ENCODE peak calls at places on chromosomes 4 and X, in eight cellular contexts. F is GM04503; J is GM23248; I is activated T-helper 1 cell treated with anti-CD3 and anti-CD28 coated beads, Interleukin-2, amount 50 U/mL, for 16 hours; U is caudate nucleus; K is naive thymus-derived CD4-positive, alpha-beta T cell; S is foreskin fibroblast; B is fibroblast of mammary gland. C is an unnamed sample.

GRCh38 chrX:153696100-153696499 is 8.4 kb downstream of the SLC6A8 start:
- DNase-seq in B (no peak), U (no peak), J (no peak), F (no peak), S (no peak), K (no peak), I (no peak), C (no peak)

GRCh38 chr4:164926301-164926700 is 49.3 kb downstream of the APELA start:
- DNase-seq in I (no peak), B (peak), J (peak), U (no peak), K (no peak), F (peak), S (peak), C (no peak)

GRCh38 chr4:77104405-77105292 is 28.9 kb upstream of the CCNI start:
- DNase-seq in B (peak), F (no peak), U (peak), J (peak), S (peak), I (no peak), K (no peak), C (peak)

GRCh38 chrX:38970845-38971244 is 169.6 kb downstream of the MID1IP1 start:
- DNase-seq in F (no peak), U (no peak), S (no peak), I (no peak), J (no peak), B (no peak), K (no peak), C (no peak)

GRCh38 chr4:54661686-54662085 is 3.9 kb downstream of the KIT start:
- DNase-seq in K (no peak), I (no peak), F (peak), B (peak), J (peak), S (peak), U (no peak), C (peak)

GRCh38 chr4:73653695-73654106 is 33.5 kb upstream of the RASSF6 start:
- DNase-seq in U (peak), S (peak), J (peak), K (peak), B (peak), I (no peak), F (no peak), C (peak)

GRCh38 chr4:173138636-173139035 is 30.0 kb upstream of the GALNT7 start:
- DNase-seq in I (no peak), F (no peak), J (no peak), K (no peak), B (no peak), S (no peak), U (no peak), C (no peak)

GRCh38 chr4:149896428-149896827 is 80.8 kb upstream of the IQCM start:
- DNase-seq in J (peak), U (no peak), S (peak), F (no peak), B (peak), I (no peak), K (no peak), C (peak)

GRCh38 chrX:137212078-137212632 is 178.4 kb upstream of the GPR101 start:
- DNase-seq in I (no peak), U (no peak), J (no peak), B (no peak), K (no peak), S (no peak), F (no peak), C (no peak)

GRCh38 chrX:119266364-119266995 is 30.4 kb downstream of the PGRMC1 start:
- DNase-seq in U (no peak), F (no peak), K (peak), S (peak), I (no peak), J (peak), B (peak), C (no peak)

GRCh38 chr4:110597582-110597981 is 25.3 kb downstream of the PITX2 start:
- DNase-seq in S (no peak), K (no peak), I (no peak), J (no peak), U (no peak), F (no peak), B (no peak), C (no peak)

GRCh38 chr4:142405021-142405991 is 440.8 kb downstream of the INPP4B start:
- DNase-seq in F (peak), J (peak), S (peak), K (peak), B (peak), U (peak), I (peak), C (peak)

GRCh38 chrX:16807548-16807947 is 21.3 kb downstream of the TXLNG start:
- DNase-seq in J (peak), K (no peak), B (peak), I (no peak), F (no peak), U (no peak), S (peak), C (peak)

GRCh38 chrX:67544281-67544680 is 460 bp downstream of the AR start:
- DNase-seq in B (peak), S (peak), F (no peak), K (no peak), I (no peak), U (no peak), J (peak), C (peak)

GRCh38 chr4:5381981-5382441 is 326.3 kb downstream of the EVC2 start:
- DNase-seq in S (no peak), B (peak), J (peak), U (no peak), I (no peak), F (no peak), K (no peak), C (peak)

GRCh38 chr4:83083925-83084475 is 30.5 kb downstream of the PLAC8 start:
- DNase-seq in K (peak), B (no peak), F (no peak), S (no peak), I (no peak), U (no peak), J (no peak), C (no peak)

GRCh38 chrX:72021975-72022374 is 109.7 kb downstream of the RTL5 start:
- DNase-seq in S (no peak), I (no peak), J (peak), K (no peak), U (no peak), F (no peak), B (peak), C (no peak)

GRCh38 chr4:115119804-115120352 is 6.5 kb upstream of the NDST4 start:
- DNase-seq in S (no peak), U (no peak), F (no peak), K (no peak), J (peak), B (peak), I (no peak), C (no peak)